ENCODE peak calls at places on chromosomes 5 and 9, in ten cellular contexts. P is NCI-H446; U is mesenteric fat pad; N is spleen; Z is GM13977; F is RWPE1; C is non-pigmented ciliary epithelial cell; R is AG20443; I is stimulated activated CD8-positive, alpha-beta memory T cell treated with anti-CD3 and anti-CD28 coated beads, Interleukin-12 subunit alpha, Interleukin-12 subunit beta, amount 100 ng/mL, for 4 hours; S is HFFc6. D is an unnamed sample.

GRCh38 chr5:36667826-36668225 is 61.4 kb downstream of the SLC1A3 start:
- DNase-seq in P (no peak), U (no peak), N (no peak), Z (no peak), F (no peak), C (no peak), R (no peak), I (no peak), S (no peak), D (no peak)

GRCh38 chr9:137643921-137644320 is 25.1 kb downstream of the EHMT1 start:
- DNase-seq in P (no peak), U (no peak), N (peak; percentile 38), Z (no peak), F (no peak), C (no peak), R (no peak), I (no peak), S (no peak), D (no peak)

GRCh38 chr9:110125207-110125751 is 82.7 kb downstream of the C9orf152 start:
- DNase-seq in P (no peak), U (peak; percentile 93), N (peak; percentile 81), Z (no peak), F (no peak), C (peak; percentile 85), R (peak; percentile 18), I (no peak), S (peak; percentile 91), D (peak; percentile 98)

GRCh38 chr5:28523887-28524637 is 1485.7 kb upstream of the CDH9 start:
- DNase-seq in P (no peak), U (no peak), N (no peak), Z (no peak), F (peak; percentile 26), C (peak; percentile 95), R (no peak), I (no peak), S (no peak), D (no peak)

GRCh38 chr5:2773327-2773726 is 21.9 kb upstream of the IRX2 start:
- DNase-seq in P (no peak), U (no peak), N (no peak), Z (no peak), F (no peak), C (no peak), R (no peak), I (no peak), S (no peak), D (no peak)

GRCh38 chr9:74078647-74079046 is 418.5 kb upstream of the RORB start:
- DNase-seq in P (no peak), U (no peak), N (no peak), Z (no peak), F (peak; percentile 6), C (peak; percentile 70), R (no peak), I (no peak), S (no peak), D (no peak)

GRCh38 chr9:79134654-79135053 is 437.1 kb upstream of the TLE4 start:
- DNase-seq in P (no peak), U (no peak), N (no peak), Z (no peak), F (no peak), C (no peak), R (peak; percentile 32), I (no peak), S (peak; percentile 58), D (no peak)

GRCh38 chr9:120714088-120714845 is at the start of gene MEGF9:
- DNase-seq in P (peak; percentile 82), U (peak; percentile 99), N (peak; percentile 99), Z (peak; percentile 99), F (peak; percentile 100), C (peak; percentile 81), R (peak; percentile 98), I (peak; percentile 93), S (peak; percentile 97), D (peak; percentile 99)

D was measured in coronary artery.